ENCODE peak calls at places on chromosome 9, in eight cellular contexts. K, A, W, R, H, F, D and T are unnamed samples.

GRCh38 chr9:109755040-109755439 is 25.0 kb upstream of the PALM2AKAP2 start:
- DNase-seq in K (no peak), A (no peak), W (no peak), R (no peak), H (no peak), F (no peak), D (no peak), T (no peak)

GRCh38 chr9:82923410-82924242 is 139.3 kb downstream of the RASEF start:
- DNase-seq in K (no peak), A (no peak), W (no peak), R (no peak), H (peak; percentile 14), F (no peak), D (no peak), T (peak; percentile 29)

GRCh38 chr9:120859361-120859760 is 16.6 kb upstream of the PSMD5 start:
- DNase-seq in K (no peak), A (no peak), W (no peak), R (no peak), H (no peak), F (no peak), D (no peak), T (no peak)

GRCh38 chr9:16624356-16624755 is 246.1 kb downstream of the BNC2 start:
- DNase-seq in K (no peak), A (no peak), W (no peak), R (no peak), H (no peak), F (no peak), D (no peak), T (no peak)

GRCh38 chr9:133129001-133129799 is 8.2 kb upstream of the RALGDS start:
- DNase-seq in K (no peak), A (no peak), W (no peak), R (no peak), H (no peak), F (no peak), D (no peak), T (no peak)

GRCh38 chr9:16223074-16223871 is 647.2 kb downstream of the BNC2 start:
- DNase-seq in K (no peak), A (no peak), W (no peak), R (no peak), H (peak; percentile 71), F (no peak), D (no peak), T (no peak)

GRCh38 chr9:97518909-97519307 is 17.4 kb downstream of the TMOD1 start:
- DNase-seq in K (peak; percentile 78), A (no peak), W (peak; percentile 15), R (no peak), H (peak; percentile 72), F (no peak), D (no peak), T (no peak)

GRCh38 chr9:77450093-77450475 is 198.0 kb downstream of the GNA14 start:
- DNase-seq in K (no peak), A (no peak), W (no peak), R (no peak), H (no peak), F (no peak), D (no peak), T (no peak)

GRCh38 chr9:14989811-14990210 is 79.6 kb upstream of the FREM1 start:
- DNase-seq in K (no peak), A (no peak), W (no peak), R (no peak), H (no peak), F (no peak), D (no peak), T (no peak)